ENCODE peak calls at places on chromosomes 2 and 18, in seven cellular contexts. One of them, this sample, is unnamed.

GRCh38 chr2:122531803-122532344 is 776.4 kb downstream of the TSN start:
- DNase-seq in stimulated activated CD4-positive, alpha-beta T cell treated with anti-CD3 and anti-CD28 coated beads, Interleukin-1b, Interleukin-23, amount 100 ng/mL, for 24 hours: no peak
- DNase-seq in activated T-cell treated with anti-CD3 and anti-CD28 coated beads, Interleukin-2, amount 50 U/mL, for 72 hours: no peak
- DNase-seq in IMR-90: no peak
- DNase-seq in nephron progenitor cell: peak; percentile 15
- DNase-seq in stimulated activated naive B cell treated with anti-CD40 and anti-IgM and Interleukin-4, amounts not matched to agents 10 μg/mL and 1 μg/mL and 100 μg/mL, for 72 hours: no peak
- DNase-seq in HepG2: no peak
- DNase-seq in this sample: peak; percentile 7

GRCh38 chr18:37565138-37565984 is at the start of gene CELF4:
- DNase-seq in stimulated activated naive B cell treated with anti-CD40 and anti-IgM and Interleukin-4, amounts not matched to agents 10 μg/mL and 1 μg/mL and 100 μg/mL, for 72 hours: no peak
- DNase-seq in IMR-90: no peak
- DNase-seq in activated T-cell treated with anti-CD3 and anti-CD28 coated beads, Interleukin-2, amount 50 U/mL, for 72 hours: no peak
- DNase-seq in nephron progenitor cell: peak; percentile 65
- DNase-seq in stimulated activated CD4-positive, alpha-beta T cell treated with anti-CD3 and anti-CD28 coated beads, Interleukin-1b, Interleukin-23, amount 100 ng/mL, for 24 hours: no peak
- DNase-seq in HepG2: no peak
- DNase-seq in this sample: peak; percentile 73

GRCh38 chr18:39105095-39105494 is 1539.5 kb upstream of the CELF4 start:
- DNase-seq in stimulated activated naive B cell treated with anti-CD40 and anti-IgM and Interleukin-4, amounts not matched to agents 10 μg/mL and 1 μg/mL and 100 μg/mL, for 72 hours: no peak
- DNase-seq in activated T-cell treated with anti-CD3 and anti-CD28 coated beads, Interleukin-2, amount 50 U/mL, for 72 hours: no peak
- DNase-seq in IMR-90: no peak
- DNase-seq in nephron progenitor cell: no peak
- DNase-seq in stimulated activated CD4-positive, alpha-beta T cell treated with anti-CD3 and anti-CD28 coated beads, Interleukin-1b, Interleukin-23, amount 100 ng/mL, for 24 hours: no peak
- DNase-seq in HepG2: no peak
- DNase-seq in this sample: peak; percentile 33

GRCh38 chr2:161946489-161947107 is 127.4 kb downstream of the DPP4 start:
- DNase-seq in IMR-90: peak; percentile 28
- DNase-seq in activated T-cell treated with anti-CD3 and anti-CD28 coated beads, Interleukin-2, amount 50 U/mL, for 72 hours: peak; percentile 30
- DNase-seq in nephron progenitor cell: peak; percentile 4
- DNase-seq in stimulated activated CD4-positive, alpha-beta T cell treated with anti-CD3 and anti-CD28 coated beads, Interleukin-1b, Interleukin-23, amount 100 ng/mL, for 24 hours: no peak
- DNase-seq in stimulated activated naive B cell treated with anti-CD40 and anti-IgM and Interleukin-4, amounts not matched to agents 10 μg/mL and 1 μg/mL and 100 μg/mL, for 72 hours: no peak
- DNase-seq in HepG2: peak; percentile 18
- DNase-seq in this sample: peak; percentile 37

GRCh38 chr2:220143336-220143735 is 515.9 kb downstream of the SLC4A3 start:
- DNase-seq in IMR-90: peak; percentile 86
- DNase-seq in stimulated activated naive B cell treated with anti-CD40 and anti-IgM and Interleukin-4, amounts not matched to agents 10 μg/mL and 1 μg/mL and 100 μg/mL, for 72 hours: no peak
- DNase-seq in nephron progenitor cell: no peak
- DNase-seq in stimulated activated CD4-positive, alpha-beta T cell treated with anti-CD3 and anti-CD28 coated beads, Interleukin-1b, Interleukin-23, amount 100 ng/mL, for 24 hours: no peak
- DNase-seq in HepG2: peak; percentile 37
- DNase-seq in activated T-cell treated with anti-CD3 and anti-CD28 coated beads, Interleukin-2, amount 50 U/mL, for 72 hours: no peak
- DNase-seq in this sample: no peak

GRCh38 chr2:183859129-183859528 is 734.9 kb downstream of the NUP35 start:
- DNase-seq in IMR-90: no peak
- DNase-seq in HepG2: no peak
- DNase-seq in stimulated activated CD4-positive, alpha-beta T cell treated with anti-CD3 and anti-CD28 coated beads, Interleukin-1b, Interleukin-23, amount 100 ng/mL, for 24 hours: no peak
- DNase-seq in stimulated activated naive B cell treated with anti-CD40 and anti-IgM and Interleukin-4, amounts not matched to agents 10 μg/mL and 1 μg/mL and 100 μg/mL, for 72 hours: no peak
- DNase-seq in nephron progenitor cell: no peak
- DNase-seq in activated T-cell treated with anti-CD3 and anti-CD28 coated beads, Interleukin-2, amount 50 U/mL, for 72 hours: no peak
- DNase-seq in this sample: no peak

GRCh38 chr2:23563673-23564617 is 179.0 kb downstream of the KLHL29 start:
- DNase-seq in IMR-90: peak; percentile 69
- DNase-seq in HepG2: no peak
- DNase-seq in stimulated activated naive B cell treated with anti-CD40 and anti-IgM and Interleukin-4, amounts not matched to agents 10 μg/mL and 1 μg/mL and 100 μg/mL, for 72 hours: no peak
- DNase-seq in activated T-cell treated with anti-CD3 and anti-CD28 coated beads, Interleukin-2, amount 50 U/mL, for 72 hours: no peak
- DNase-seq in nephron progenitor cell: peak; percentile 30
- DNase-seq in stimulated activated CD4-positive, alpha-beta T cell treated with anti-CD3 and anti-CD28 coated beads, Interleukin-1b, Interleukin-23, amount 100 ng/mL, for 24 hours: no peak
- DNase-seq in this sample: no peak

GRCh38 chr2:45288532-45288931 is 279.3 kb upstream of the SIX2 start:
- DNase-seq in HepG2: no peak
- DNase-seq in IMR-90: peak; percentile 42
- DNase-seq in nephron progenitor cell: no peak
- DNase-seq in stimulated activated naive B cell treated with anti-CD40 and anti-IgM and Interleukin-4, amounts not matched to agents 10 μg/mL and 1 μg/mL and 100 μg/mL, for 72 hours: no peak
- DNase-seq in activated T-cell treated with anti-CD3 and anti-CD28 coated beads, Interleukin-2, amount 50 U/mL, for 72 hours: no peak
- DNase-seq in stimulated activated CD4-positive, alpha-beta T cell treated with anti-CD3 and anti-CD28 coated beads, Interleukin-1b, Interleukin-23, amount 100 ng/mL, for 24 hours: no peak
- DNase-seq in this sample: no peak

GRCh38 chr2:9821805-9822445 is 21.3 kb upstream of the TAF1B start:
- DNase-seq in IMR-90: no peak
- DNase-seq in activated T-cell treated with anti-CD3 and anti-CD28 coated beads, Interleukin-2, amount 50 U/mL, for 72 hours: no peak
- DNase-seq in HepG2: no peak
- DNase-seq in stimulated activated CD4-positive, alpha-beta T cell treated with anti-CD3 and anti-CD28 coated beads, Interleukin-1b, Interleukin-23, amount 100 ng/mL, for 24 hours: no peak
- DNase-seq in stimulated activated naive B cell treated with anti-CD40 and anti-IgM and Interleukin-4, amounts not matched to agents 10 μg/mL and 1 μg/mL and 100 μg/mL, for 72 hours: no peak
- DNase-seq in nephron progenitor cell: no peak
- DNase-seq in this sample: peak; percentile 98

GRCh38 chr2:182081602-182082260 is 96.1 kb downstream of the PPP1R1C start:
- DNase-seq in HepG2: no peak
- DNase-seq in IMR-90: peak; percentile 19
- DNase-seq in activated T-cell treated with anti-CD3 and anti-CD28 coated beads, Interleukin-2, amount 50 U/mL, for 72 hours: no peak
- DNase-seq in nephron progenitor cell: no peak
- DNase-seq in stimulated activated naive B cell treated with anti-CD40 and anti-IgM and Interleukin-4, amounts not matched to agents 10 μg/mL and 1 μg/mL and 100 μg/mL, for 72 hours: no peak
- DNase-seq in stimulated activated CD4-positive, alpha-beta T cell treated with anti-CD3 and anti-CD28 coated beads, Interleukin-1b, Interleukin-23, amount 100 ng/mL, for 24 hours: no peak
- DNase-seq in this sample: no peak

GRCh38 chr2:23926289-23926749 is 604 bp downstream of the ATAD2B start:
- DNase-seq in stimulated activated naive B cell treated with anti-CD40 and anti-IgM and Interleukin-4, amounts not matched to agents 10 μg/mL and 1 μg/mL and 100 μg/mL, for 72 hours: peak; percentile 44
- DNase-seq in stimulated activated CD4-positive, alpha-beta T cell treated with anti-CD3 and anti-CD28 coated beads, Interleukin-1b, Interleukin-23, amount 100 ng/mL, for 24 hours: peak; percentile 3
- DNase-seq in activated T-cell treated with anti-CD3 and anti-CD28 coated beads, Interleukin-2, amount 50 U/mL, for 72 hours: peak; percentile 59
- DNase-seq in HepG2: no peak
- DNase-seq in IMR-90: no peak
- DNase-seq in nephron progenitor cell: peak; percentile 64
- DNase-seq in this sample: peak; percentile 63

GRCh38 chr2:146982393-146982846 is 862.4 kb upstream of the ACVR2A start:
- DNase-seq in stimulated activated CD4-positive, alpha-beta T cell treated with anti-CD3 and anti-CD28 coated beads, Interleukin-1b, Interleukin-23, amount 100 ng/mL, for 24 hours: no peak
- DNase-seq in activated T-cell treated with anti-CD3 and anti-CD28 coated beads, Interleukin-2, amount 50 U/mL, for 72 hours: no peak
- DNase-seq in IMR-90: peak; percentile 69
- DNase-seq in stimulated activated naive B cell treated with anti-CD40 and anti-IgM and Interleukin-4, amounts not matched to agents 10 μg/mL and 1 μg/mL and 100 μg/mL, for 72 hours: no peak
- DNase-seq in HepG2: no peak
- DNase-seq in nephron progenitor cell: no peak
- DNase-seq in this sample: no peak

GRCh38 chr2:54599914-54600313 is 123.5 kb upstream of the EML6 start:
- DNase-seq in IMR-90: no peak
- DNase-seq in nephron progenitor cell: no peak
- DNase-seq in stimulated activated CD4-positive, alpha-beta T cell treated with anti-CD3 and anti-CD28 coated beads, Interleukin-1b, Interleukin-23, amount 100 ng/mL, for 24 hours: no peak
- DNase-seq in stimulated activated naive B cell treated with anti-CD40 and anti-IgM and Interleukin-4, amounts not matched to agents 10 μg/mL and 1 μg/mL and 100 μg/mL, for 72 hours: no peak
- DNase-seq in HepG2: no peak
- DNase-seq in activated T-cell treated with anti-CD3 and anti-CD28 coated beads, Interleukin-2, amount 50 U/mL, for 72 hours: no peak
- DNase-seq in this sample: no peak

GRCh38 chr2:197256771-197257170 is 53.8 kb downstream of the ANKRD44 start:
- DNase-seq in nephron progenitor cell: no peak
- DNase-seq in activated T-cell treated with anti-CD3 and anti-CD28 coated beads, Interleukin-2, amount 50 U/mL, for 72 hours: no peak
- DNase-seq in stimulated activated CD4-positive, alpha-beta T cell treated with anti-CD3 and anti-CD28 coated beads, Interleukin-1b, Interleukin-23, amount 100 ng/mL, for 24 hours: no peak
- DNase-seq in IMR-90: no peak
- DNase-seq in HepG2: no peak
- DNase-seq in stimulated activated naive B cell treated with anti-CD40 and anti-IgM and Interleukin-4, amounts not matched to agents 10 μg/mL and 1 μg/mL and 100 μg/mL, for 72 hours: no peak
- DNase-seq in this sample: no peak

GRCh38 chr2:117127680-117128079 is 686.8 kb upstream of the DDX18 start:
- DNase-seq in nephron progenitor cell: no peak
- DNase-seq in IMR-90: no peak
- DNase-seq in activated T-cell treated with anti-CD3 and anti-CD28 coated beads, Interleukin-2, amount 50 U/mL, for 72 hours: no peak
- DNase-seq in stimulated activated naive B cell treated with anti-CD40 and anti-IgM and Interleukin-4, amounts not matched to agents 10 μg/mL and 1 μg/mL and 100 μg/mL, for 72 hours: no peak
- DNase-seq in stimulated activated CD4-positive, alpha-beta T cell treated with anti-CD3 and anti-CD28 coated beads, Interleukin-1b, Interleukin-23, amount 100 ng/mL, for 24 hours: no peak
- DNase-seq in HepG2: no peak
- DNase-seq in this sample: no peak

GRCh38 chr2:99611034-99611433 is 121.2 kb upstream of the REV1 start:
- DNase-seq in HepG2: no peak
- DNase-seq in stimulated activated CD4-positive, alpha-beta T cell treated with anti-CD3 and anti-CD28 coated beads, Interleukin-1b, Interleukin-23, amount 100 ng/mL, for 24 hours: no peak
- DNase-seq in IMR-90: no peak
- DNase-seq in nephron progenitor cell: no peak
- DNase-seq in activated T-cell treated with anti-CD3 and anti-CD28 coated beads, Interleukin-2, amount 50 U/mL, for 72 hours: no peak
- DNase-seq in stimulated activated naive B cell treated with anti-CD40 and anti-IgM and Interleukin-4, amounts not matched to agents 10 μg/mL and 1 μg/mL and 100 μg/mL, for 72 hours: no peak
- DNase-seq in this sample: no peak

GRCh38 chr2:52416340-52416739 is 1351.3 kb upstream of the CHAC2 start:
- DNase-seq in activated T-cell treated with anti-CD3 and anti-CD28 coated beads, Interleukin-2, amount 50 U/mL, for 72 hours: no peak
- DNase-seq in stimulated activated CD4-positive, alpha-beta T cell treated with anti-CD3 and anti-CD28 coated beads, Interleukin-1b, Interleukin-23, amount 100 ng/mL, for 24 hours: no peak
- DNase-seq in stimulated activated naive B cell treated with anti-CD40 and anti-IgM and Interleukin-4, amounts not matched to agents 10 μg/mL and 1 μg/mL and 100 μg/mL, for 72 hours: no peak
- DNase-seq in nephron progenitor cell: no peak
- DNase-seq in HepG2: no peak
- DNase-seq in IMR-90: peak; percentile 33
- DNase-seq in this sample: peak; percentile 9

GRCh38 chr2:28128281-28128950 is 237.9 kb downstream of the BABAM2 start:
- DNase-seq in IMR-90: peak; percentile 35
- DNase-seq in nephron progenitor cell: no peak
- DNase-seq in activated T-cell treated with anti-CD3 and anti-CD28 coated beads, Interleukin-2, amount 50 U/mL, for 72 hours: no peak
- DNase-seq in HepG2: no peak
- DNase-seq in stimulated activated naive B cell treated with anti-CD40 and anti-IgM and Interleukin-4, amounts not matched to agents 10 μg/mL and 1 μg/mL and 100 μg/mL, for 72 hours: no peak
- DNase-seq in stimulated activated CD4-positive, alpha-beta T cell treated with anti-CD3 and anti-CD28 coated beads, Interleukin-1b, Interleukin-23, amount 100 ng/mL, for 24 hours: no peak
- DNase-seq in this sample: no peak

GRCh38 chr2:66426250-66427064 is 8.5 kb upstream of the MEIS1 start:
- DNase-seq in nephron progenitor cell: peak; percentile 54
- DNase-seq in stimulated activated CD4-positive, alpha-beta T cell treated with anti-CD3 and anti-CD28 coated beads, Interleukin-1b, Interleukin-23, amount 100 ng/mL, for 24 hours: no peak
- DNase-seq in IMR-90: no peak
- DNase-seq in HepG2: no peak
- DNase-seq in stimulated activated naive B cell treated with anti-CD40 and anti-IgM and Interleukin-4, amounts not matched to agents 10 μg/mL and 1 μg/mL and 100 μg/mL, for 72 hours: no peak
- DNase-seq in activated T-cell treated with anti-CD3 and anti-CD28 coated beads, Interleukin-2, amount 50 U/mL, for 72 hours: no peak
- DNase-seq in this sample: no peak

GRCh38 chr2:200483729-200484198 is 26.1 kb downstream of the KCTD18 start:
- DNase-seq in stimulated activated naive B cell treated with anti-CD40 and anti-IgM and Interleukin-4, amounts not matched to agents 10 μg/mL and 1 μg/mL and 100 μg/mL, for 72 hours: no peak
- DNase-seq in IMR-90: peak; percentile 25
- DNase-seq in stimulated activated CD4-positive, alpha-beta T cell treated with anti-CD3 and anti-CD28 coated beads, Interleukin-1b, Interleukin-23, amount 100 ng/mL, for 24 hours: no peak
- DNase-seq in HepG2: peak; percentile 64
- DNase-seq in nephron progenitor cell: peak; percentile 63
- DNase-seq in activated T-cell treated with anti-CD3 and anti-CD28 coated beads, Interleukin-2, amount 50 U/mL, for 72 hours: peak; percentile 40
- DNase-seq in this sample: peak; percentile 75

GRCh38 chr2:46145840-46146239 is 151.4 kb upstream of the EPAS1 start:
- DNase-seq in HepG2: no peak
- DNase-seq in IMR-90: no peak
- DNase-seq in activated T-cell treated with anti-CD3 and anti-CD28 coated beads, Interleukin-2, amount 50 U/mL, for 72 hours: no peak
- DNase-seq in stimulated activated naive B cell treated with anti-CD40 and anti-IgM and Interleukin-4, amounts not matched to agents 10 μg/mL and 1 μg/mL and 100 μg/mL, for 72 hours: no peak
- DNase-seq in stimulated activated CD4-positive, alpha-beta T cell treated with anti-CD3 and anti-CD28 coated beads, Interleukin-1b, Interleukin-23, amount 100 ng/mL, for 24 hours: no peak
- DNase-seq in nephron progenitor cell: no peak
- DNase-seq in this sample: no peak

GRCh38 chr18:74183110-74183509 is 34.8 kb downstream of the TIMM21 start:
- DNase-seq in stimulated activated naive B cell treated with anti-CD40 and anti-IgM and Interleukin-4, amounts not matched to agents 10 μg/mL and 1 μg/mL and 100 μg/mL, for 72 hours: no peak
- DNase-seq in IMR-90: no peak
- DNase-seq in stimulated activated CD4-positive, alpha-beta T cell treated with anti-CD3 and anti-CD28 coated beads, Interleukin-1b, Interleukin-23, amount 100 ng/mL, for 24 hours: no peak
- DNase-seq in nephron progenitor cell: no peak
- DNase-seq in activated T-cell treated with anti-CD3 and anti-CD28 coated beads, Interleukin-2, amount 50 U/mL, for 72 hours: no peak
- DNase-seq in HepG2: no peak
- DNase-seq in this sample: no peak

GRCh38 chr18:48106976-48107781 is 176.7 kb upstream of the SMAD2 start:
- DNase-seq in IMR-90: no peak
- DNase-seq in HepG2: no peak
- DNase-seq in stimulated activated naive B cell treated with anti-CD40 and anti-IgM and Interleukin-4, amounts not matched to agents 10 μg/mL and 1 μg/mL and 100 μg/mL, for 72 hours: no peak
- DNase-seq in nephron progenitor cell: no peak
- DNase-seq in activated T-cell treated with anti-CD3 and anti-CD28 coated beads, Interleukin-2, amount 50 U/mL, for 72 hours: no peak
- DNase-seq in stimulated activated CD4-positive, alpha-beta T cell treated with anti-CD3 and anti-CD28 coated beads, Interleukin-1b, Interleukin-23, amount 100 ng/mL, for 24 hours: no peak
- DNase-seq in this sample: no peak

GRCh38 chr18:79926715-79927596 is 24.5 kb downstream of the SLC66A2 start:
- DNase-seq in activated T-cell treated with anti-CD3 and anti-CD28 coated beads, Interleukin-2, amount 50 U/mL, for 72 hours: no peak
- DNase-seq in nephron progenitor cell: no peak
- DNase-seq in stimulated activated CD4-positive, alpha-beta T cell treated with anti-CD3 and anti-CD28 coated beads, Interleukin-1b, Interleukin-23, amount 100 ng/mL, for 24 hours: no peak
- DNase-seq in stimulated activated naive B cell treated with anti-CD40 and anti-IgM and Interleukin-4, amounts not matched to agents 10 μg/mL and 1 μg/mL and 100 μg/mL, for 72 hours: no peak
- DNase-seq in IMR-90: no peak
- DNase-seq in HepG2: no peak
- DNase-seq in this sample: peak; percentile 91

GRCh38 chr18:23551978-23552377 is 34.3 kb downstream of the NPC1 start:
- DNase-seq in stimulated activated naive B cell treated with anti-CD40 and anti-IgM and Interleukin-4, amounts not matched to agents 10 μg/mL and 1 μg/mL and 100 μg/mL, for 72 hours: no peak
- DNase-seq in stimulated activated CD4-positive, alpha-beta T cell treated with anti-CD3 and anti-CD28 coated beads, Interleukin-1b, Interleukin-23, amount 100 ng/mL, for 24 hours: no peak
- DNase-seq in IMR-90: no peak
- DNase-seq in HepG2: no peak
- DNase-seq in activated T-cell treated with anti-CD3 and anti-CD28 coated beads, Interleukin-2, amount 50 U/mL, for 72 hours: no peak
- DNase-seq in nephron progenitor cell: no peak
- DNase-seq in this sample: no peak

GRCh38 chr2:37052600-37053332 is 31.4 kb downstream of the HEATR5B start:
- DNase-seq in IMR-90: no peak
- DNase-seq in HepG2: no peak
- DNase-seq in activated T-cell treated with anti-CD3 and anti-CD28 coated beads, Interleukin-2, amount 50 U/mL, for 72 hours: no peak
- DNase-seq in nephron progenitor cell: no peak
- DNase-seq in stimulated activated CD4-positive, alpha-beta T cell treated with anti-CD3 and anti-CD28 coated beads, Interleukin-1b, Interleukin-23, amount 100 ng/mL, for 24 hours: no peak
- DNase-seq in stimulated activated naive B cell treated with anti-CD40 and anti-IgM and Interleukin-4, amounts not matched to agents 10 μg/mL and 1 μg/mL and 100 μg/mL, for 72 hours: no peak
- DNase-seq in this sample: no peak

GRCh38 chr2:231181848-231182247 is 16.6 kb upstream of the ARMC9 start:
- DNase-seq in nephron progenitor cell: no peak
- DNase-seq in IMR-90: peak; percentile 50
- DNase-seq in stimulated activated naive B cell treated with anti-CD40 and anti-IgM and Interleukin-4, amounts not matched to agents 10 μg/mL and 1 μg/mL and 100 μg/mL, for 72 hours: peak; percentile 77
- DNase-seq in stimulated activated CD4-positive, alpha-beta T cell treated with anti-CD3 and anti-CD28 coated beads, Interleukin-1b, Interleukin-23, amount 100 ng/mL, for 24 hours: no peak
- DNase-seq in HepG2: peak; percentile 78
- DNase-seq in activated T-cell treated with anti-CD3 and anti-CD28 coated beads, Interleukin-2, amount 50 U/mL, for 72 hours: no peak
- DNase-seq in this sample: peak; percentile 93

GRCh38 chr2:9663008-9663879 is 32.4 kb upstream of the YWHAQ start:
- DNase-seq in activated T-cell treated with anti-CD3 and anti-CD28 coated beads, Interleukin-2, amount 50 U/mL, for 72 hours: no peak
- DNase-seq in stimulated activated CD4-positive, alpha-beta T cell treated with anti-CD3 and anti-CD28 coated beads, Interleukin-1b, Interleukin-23, amount 100 ng/mL, for 24 hours: no peak
- DNase-seq in stimulated activated naive B cell treated with anti-CD40 and anti-IgM and Interleukin-4, amounts not matched to agents 10 μg/mL and 1 μg/mL and 100 μg/mL, for 72 hours: no peak
- DNase-seq in nephron progenitor cell: no peak
- DNase-seq in HepG2: no peak
- DNase-seq in IMR-90: no peak
- DNase-seq in this sample: peak; percentile 59

GRCh38 chr18:21167641-21168372 is 56.2 kb upstream of the ROCK1 start:
- DNase-seq in stimulated activated CD4-positive, alpha-beta T cell treated with anti-CD3 and anti-CD28 coated beads, Interleukin-1b, Interleukin-23, amount 100 ng/mL, for 24 hours: no peak
- DNase-seq in IMR-90: no peak
- DNase-seq in stimulated activated naive B cell treated with anti-CD40 and anti-IgM and Interleukin-4, amounts not matched to agents 10 μg/mL and 1 μg/mL and 100 μg/mL, for 72 hours: no peak
- DNase-seq in HepG2: peak; percentile 24
- DNase-seq in activated T-cell treated with anti-CD3 and anti-CD28 coated beads, Interleukin-2, amount 50 U/mL, for 72 hours: no peak
- DNase-seq in nephron progenitor cell: peak; percentile 8
- DNase-seq in this sample: peak; percentile 56

GRCh38 chr2:181685150-181685688 is 4.9 kb upstream of the NEUROD1 start:
- DNase-seq in IMR-90: peak; percentile 12
- DNase-seq in HepG2: no peak
- DNase-seq in nephron progenitor cell: peak; percentile 59
- DNase-seq in stimulated activated naive B cell treated with anti-CD40 and anti-IgM and Interleukin-4, amounts not matched to agents 10 μg/mL and 1 μg/mL and 100 μg/mL, for 72 hours: no peak
- DNase-seq in stimulated activated CD4-positive, alpha-beta T cell treated with anti-CD3 and anti-CD28 coated beads, Interleukin-1b, Interleukin-23, amount 100 ng/mL, for 24 hours: no peak
- DNase-seq in activated T-cell treated with anti-CD3 and anti-CD28 coated beads, Interleukin-2, amount 50 U/mL, for 72 hours: no peak
- DNase-seq in this sample: peak; percentile 69

GRCh38 chr2:32783933-32784332 is 156.1 kb downstream of the TTC27 start:
- DNase-seq in nephron progenitor cell: no peak
- DNase-seq in HepG2: no peak
- DNase-seq in activated T-cell treated with anti-CD3 and anti-CD28 coated beads, Interleukin-2, amount 50 U/mL, for 72 hours: no peak
- DNase-seq in IMR-90: no peak
- DNase-seq in stimulated activated CD4-positive, alpha-beta T cell treated with anti-CD3 and anti-CD28 coated beads, Interleukin-1b, Interleukin-23, amount 100 ng/mL, for 24 hours: no peak
- DNase-seq in stimulated activated naive B cell treated with anti-CD40 and anti-IgM and Interleukin-4, amounts not matched to agents 10 μg/mL and 1 μg/mL and 100 μg/mL, for 72 hours: no peak
- DNase-seq in this sample: no peak

GRCh38 chr18:37166491-37166890 is 337.6 kb downstream of the KIAA1328 start:
- DNase-seq in stimulated activated naive B cell treated with anti-CD40 and anti-IgM and Interleukin-4, amounts not matched to agents 10 μg/mL and 1 μg/mL and 100 μg/mL, for 72 hours: no peak
- DNase-seq in nephron progenitor cell: no peak
- DNase-seq in activated T-cell treated with anti-CD3 and anti-CD28 coated beads, Interleukin-2, amount 50 U/mL, for 72 hours: no peak
- DNase-seq in IMR-90: no peak
- DNase-seq in stimulated activated CD4-positive, alpha-beta T cell treated with anti-CD3 and anti-CD28 coated beads, Interleukin-1b, Interleukin-23, amount 100 ng/mL, for 24 hours: no peak
- DNase-seq in HepG2: no peak
- DNase-seq in this sample: no peak

GRCh38 chr2:172225786-172226185 is 123.1 kb upstream of the DLX2 start:
- DNase-seq in IMR-90: no peak
- DNase-seq in stimulated activated naive B cell treated with anti-CD40 and anti-IgM and Interleukin-4, amounts not matched to agents 10 μg/mL and 1 μg/mL and 100 μg/mL, for 72 hours: no peak
- DNase-seq in nephron progenitor cell: no peak
- DNase-seq in activated T-cell treated with anti-CD3 and anti-CD28 coated beads, Interleukin-2, amount 50 U/mL, for 72 hours: no peak
- DNase-seq in HepG2: no peak
- DNase-seq in stimulated activated CD4-positive, alpha-beta T cell treated with anti-CD3 and anti-CD28 coated beads, Interleukin-1b, Interleukin-23, amount 100 ng/mL, for 24 hours: no peak
- DNase-seq in this sample: no peak

GRCh38 chr2:127953128-127953718 is 67.5 kb upstream of the AMMECR1L start:
- DNase-seq in stimulated activated naive B cell treated with anti-CD40 and anti-IgM and Interleukin-4, amounts not matched to agents 10 μg/mL and 1 μg/mL and 100 μg/mL, for 72 hours: no peak
- DNase-seq in stimulated activated CD4-positive, alpha-beta T cell treated with anti-CD3 and anti-CD28 coated beads, Interleukin-1b, Interleukin-23, amount 100 ng/mL, for 24 hours: no peak
- DNase-seq in IMR-90: peak; percentile 61
- DNase-seq in HepG2: no peak
- DNase-seq in nephron progenitor cell: no peak
- DNase-seq in activated T-cell treated with anti-CD3 and anti-CD28 coated beads, Interleukin-2, amount 50 U/mL, for 72 hours: no peak
- DNase-seq in this sample: no peak

GRCh38 chr2:64276417-64277095 is 132.3 kb upstream of the PELI1 start:
- DNase-seq in stimulated activated naive B cell treated with anti-CD40 and anti-IgM and Interleukin-4, amounts not matched to agents 10 μg/mL and 1 μg/mL and 100 μg/mL, for 72 hours: no peak
- DNase-seq in activated T-cell treated with anti-CD3 and anti-CD28 coated beads, Interleukin-2, amount 50 U/mL, for 72 hours: no peak
- DNase-seq in IMR-90: no peak
- DNase-seq in HepG2: no peak
- DNase-seq in stimulated activated CD4-positive, alpha-beta T cell treated with anti-CD3 and anti-CD28 coated beads, Interleukin-1b, Interleukin-23, amount 100 ng/mL, for 24 hours: no peak
- DNase-seq in nephron progenitor cell: no peak
- DNase-seq in this sample: no peak

GRCh38 chr18:21336846-21337245 is 94.8 kb downstream of the GREB1L start:
- DNase-seq in stimulated activated naive B cell treated with anti-CD40 and anti-IgM and Interleukin-4, amounts not matched to agents 10 μg/mL and 1 μg/mL and 100 μg/mL, for 72 hours: no peak
- DNase-seq in activated T-cell treated with anti-CD3 and anti-CD28 coated beads, Interleukin-2, amount 50 U/mL, for 72 hours: no peak
- DNase-seq in stimulated activated CD4-positive, alpha-beta T cell treated with anti-CD3 and anti-CD28 coated beads, Interleukin-1b, Interleukin-23, amount 100 ng/mL, for 24 hours: no peak
- DNase-seq in nephron progenitor cell: no peak
- DNase-seq in IMR-90: no peak
- DNase-seq in HepG2: no peak
- DNase-seq in this sample: no peak